ENCODE peak calls at places on chromosomes 12 and 14, in nine cellular contexts. C, T, Z, M, G, Y, J, A and H are unnamed samples.

GRCh38 chr12:85803231-85803630 is 33.0 kb downstream of the RASSF9 start:
- DNase-seq in Y (no peak), G (no peak), T (no peak), A (no peak), M (no peak), C (no peak), J (no peak), Z (no peak), H (no peak)

GRCh38 chr12:50181691-50182090 is 14.5 kb upstream of the CERS5 start:
- DNase-seq in C (no peak), Y (no peak), J (no peak), A (no peak), M (no peak), Z (no peak), T (no peak), G (no peak), H (no peak)

GRCh38 chr12:116473416-116473815 is 85.8 kb upstream of the MAP1LC3B2 start:
- DNase-seq in T (no peak), C (no peak), G (no peak), Z (no peak), M (no peak), Y (no peak), A (no peak), J (no peak), H (no peak)

GRCh38 chr14:50056457-50056856 is 59.9 kb downstream of the VCPKMT start:
- DNase-seq in A (no peak), M (no peak), G (no peak), T (no peak), Y (no peak), J (no peak), Z (no peak), C (no peak), H (no peak)

GRCh38 chr12:86772688-86773087 is 516.5 kb upstream of the MGAT4C start:
- DNase-seq in Z (no peak), G (no peak), M (no peak), C (no peak), J (peak), Y (no peak), T (no peak), A (no peak), H (no peak)

GRCh38 chr12:13238204-13238603 is 41.7 kb downstream of the EMP1 start:
- DNase-seq in G (no peak), A (no peak), J (no peak), Y (no peak), T (no peak), Z (no peak), C (no peak), M (no peak), H (no peak)

GRCh38 chr12:3222306-3222705 is 145.1 kb downstream of the TSPAN9 start:
- DNase-seq in T (no peak), C (no peak), G (no peak), A (no peak), M (no peak), Y (no peak), Z (no peak), J (no peak), H (no peak)

GRCh38 chr12:3117144-3117581 is 40.0 kb downstream of the TSPAN9 start:
- DNase-seq in M (no peak), Z (no peak), J (peak), Y (no peak), A (no peak), C (no peak), T (peak), G (no peak), H (peak)

GRCh38 chr12:104573-105081 is 38.1 kb downstream of the IQSEC3 start:
- DNase-seq in Y (peak), G (peak), T (no peak), A (peak), J (no peak), M (peak), Z (peak), C (peak), H (no peak)

GRCh38 chr12:117151195-117152031 is 38.9 kb downstream of the FBXO21 start:
- DNase-seq in Z (no peak), A (no peak), G (peak), Y (peak), J (no peak), C (no peak), M (no peak), T (peak), H (peak)

GRCh38 chr12:84793558-84794367 is 118.8 kb downstream of the SLC6A15 start:
- DNase-seq in T (no peak), Y (no peak), J (peak), G (no peak), A (no peak), C (no peak), Z (no peak), M (no peak), H (no peak)

GRCh38 chr12:34397591-34398365 is 375.5 kb downstream of the ALG10 start:
- DNase-seq in G (no peak), T (no peak), A (no peak), J (no peak), Y (no peak), C (peak), M (no peak), Z (no peak), H (peak)

GRCh38 chr12:109291531-109292341 is 17.3 kb downstream of the FOXN4 start:
- DNase-seq in G (no peak), C (no peak), Z (no peak), T (peak), M (peak), Y (no peak), J (peak), A (no peak), H (peak)